ENCODE peak calls at places on chromosome 15, in six cellular contexts. M, F, W, Q, R and D are unnamed samples.

GRCh38 chr15:92638291-92638708 is 17.3 kb downstream of the FAM174B start:
- DNase-seq in M (no peak), F (no peak), W (peak; percentile 47), Q (no peak), R (no peak), D (no peak)

GRCh38 chr15:38885477-38885952 is 320.9 kb upstream of the RASGRP1 start:
- DNase-seq in M (no peak), F (no peak), W (no peak), Q (no peak), R (no peak), D (no peak)

GRCh38 chr15:44532689-44533088 is 4.3 kb upstream of the EIF3J start:
- DNase-seq in M (no peak), F (no peak), W (no peak), Q (no peak), R (no peak), D (no peak)

GRCh38 chr15:68683551-68683950 is 104.8 kb downstream of the CORO2B start:
- DNase-seq in M (no peak), F (no peak), W (no peak), Q (no peak), R (no peak), D (no peak)

GRCh38 chr15:32096867-32097266 is 66.6 kb downstream of the CHRNA7 start:
- DNase-seq in M (no peak), F (no peak), W (no peak), Q (no peak), R (no peak), D (no peak)

GRCh38 chr15:58522391-58522790 is 90.6 kb downstream of the LIPC start:
- DNase-seq in M (no peak), F (no peak), W (no peak), Q (no peak), R (no peak), D (peak; percentile 51)

GRCh38 chr15:63595066-63595465 is 2.1 kb upstream of the FBXL22 start:
- DNase-seq in M (no peak), F (no peak), W (no peak), Q (no peak), R (no peak), D (no peak)

GRCh38 chr15:70486451-70487379 is 276.6 kb downstream of the UACA start:
- DNase-seq in M (peak; percentile 83), F (peak; percentile 72), W (no peak), Q (peak; percentile 29), R (peak; percentile 84), D (no peak)

GRCh38 chr15:67918205-67918861 is 78.5 kb upstream of the RNU6-1 start:
- DNase-seq in M (no peak), F (no peak), W (no peak), Q (no peak), R (no peak), D (no peak)

GRCh38 chr15:100191161-100191560 is 150.6 kb downstream of the ADAMTS17 start:
- DNase-seq in M (no peak), F (no peak), W (no peak), Q (no peak), R (no peak), D (no peak)

GRCh38 chr15:24223739-24224138 is 451.8 kb upstream of the NPAP1 start:
- DNase-seq in M (no peak), F (no peak), W (no peak), Q (no peak), R (no peak), D (no peak)

GRCh38 chr15:71748327-71748726 is 62.0 kb upstream of the NR2E3 start:
- DNase-seq in M (no peak), F (no peak), W (peak; percentile 59), Q (no peak), R (no peak), D (no peak)

GRCh38 chr15:43218908-43219706 is 1.7 kb downstream of the EPB42 start:
- DNase-seq in M (no peak), F (no peak), W (no peak), Q (no peak), R (no peak), D (no peak)

GRCh38 chr15:99566157-99566900 is 545 bp downstream of the MEF2A start:
- DNase-seq in M (peak; percentile 52), F (no peak), W (peak; percentile 24), Q (no peak), R (no peak), D (no peak)

GRCh38 chr15:36911322-36911944 is 188.9 kb downstream of the MEIS2 start:
- DNase-seq in M (no peak), F (no peak), W (no peak), Q (no peak), R (no peak), D (no peak)

GRCh38 chr15:22947101-22948000 is 32.8 kb downstream of the CYFIP1 start:
- DNase-seq in M (no peak), F (no peak), W (no peak), Q (no peak), R (no peak), D (no peak)

GRCh38 chr15:74788716-74789151 is 6.9 kb downstream of the CSK start:
- DNase-seq in M (peak; percentile 75), F (no peak), W (no peak), Q (peak; percentile 62), R (no peak), D (no peak)

GRCh38 chr15:52790166-52790708 is at the start of gene ONECUT1:
- DNase-seq in M (peak; percentile 87), F (peak; percentile 40), W (peak; percentile 73), Q (no peak), R (no peak), D (no peak)

GRCh38 chr15:58957101-58957973 is 23.9 kb upstream of the SLTM start:
- DNase-seq in M (peak; percentile 59), F (peak; percentile 23), W (peak; percentile 81), Q (peak; percentile 47), R (no peak), D (no peak)

GRCh38 chr15:60414016-60414682 is 16.4 kb upstream of the ANXA2 start:
- DNase-seq in M (no peak), F (no peak), W (no peak), Q (no peak), R (no peak), D (no peak)

GRCh38 chr15:73748731-73749130 is 4.4 kb downstream of the INSYN1 start:
- DNase-seq in M (no peak), F (no peak), W (no peak), Q (no peak), R (no peak), D (no peak)

GRCh38 chr15:101554115-101554915 is 64.8 kb upstream of the PCSK6 start:
- DNase-seq in M (no peak), F (no peak), W (no peak), Q (no peak), R (no peak), D (no peak)

GRCh38 chr15:67105065-67105951 is 39.9 kb downstream of the SMAD3 start:
- DNase-seq in M (no peak), F (no peak), W (peak; percentile 88), Q (no peak), R (peak; percentile 98), D (no peak)

GRCh38 chr15:86059851-86060250 is 19.8 kb upstream of the AGBL1 start:
- DNase-seq in M (no peak), F (no peak), W (no peak), Q (no peak), R (no peak), D (no peak)

GRCh38 chr15:74326759-74327158 is 40.7 kb downstream of the CYP11A1 start:
- DNase-seq in M (no peak), F (no peak), W (no peak), Q (no peak), R (no peak), D (no peak)

GRCh38 chr15:51130344-51130743 is 35.6 kb upstream of the TNFAIP8L3 start:
- DNase-seq in M (no peak), F (no peak), W (no peak), Q (no peak), R (no peak), D (no peak)

GRCh38 chr15:95247068-95247984 is 1016.0 kb downstream of the MCTP2 start:
- DNase-seq in M (no peak), F (no peak), W (peak; percentile 73), Q (no peak), R (peak; percentile 81), D (no peak)

GRCh38 chr15:74620636-74621545 is 5.3 kb downstream of the CLK3 start:
- DNase-seq in M (peak; percentile 85), F (peak; percentile 58), W (peak; percentile 79), Q (peak; percentile 72), R (no peak), D (no peak)

GRCh38 chr15:89150762-89151305 is 62.6 kb downstream of the ABHD2 start:
- DNase-seq in M (no peak), F (no peak), W (peak; percentile 52), Q (no peak), R (no peak), D (no peak)

GRCh38 chr15:31197497-31198414 is 96.2 kb upstream of the TRPM1 start:
- DNase-seq in M (peak; percentile 65), F (no peak), W (no peak), Q (peak; percentile 26), R (no peak), D (no peak)

GRCh38 chr15:43241100-43241499 is 20.3 kb upstream of the EPB42 start:
- DNase-seq in M (no peak), F (no peak), W (no peak), Q (no peak), R (peak; percentile 75), D (no peak)

GRCh38 chr15:59838900-59839299 is 149.8 kb upstream of the BNIP2 start:
- DNase-seq in M (no peak), F (no peak), W (no peak), Q (no peak), R (no peak), D (no peak)